ENCODE peak calls at places on chromosomes 3 and 15, in eight cellular contexts. L is fibroblast of villous mesenchyme, W is left lung, Q is body of pancreas, S is transverse colon, V is cardiac muscle cell, I is nephron progenitor cell, F is psoas muscle. Z is an unnamed sample.

GRCh38 chr3:112123548-112123947 is 9.5 kb downstream of the GCSAM start:
- DNase-seq in L (no peak), W (no peak), Q (no peak), S (no peak), V (no peak), I (no peak), F (no peak), Z (no peak)

GRCh38 chr3:150763122-150763840 is at the start of gene SIAH2:
- DNase-seq in L (peak; percentile 96), W (peak; percentile 97), Q (peak; percentile 94), S (peak; percentile 95), V (peak; percentile 95), I (peak; percentile 80), F (peak; percentile 95), Z (peak; percentile 83)

GRCh38 chr15:85886345-85886935 is 91.7 kb upstream of the KLHL25 start:
- DNase-seq in L (no peak), W (no peak), Q (no peak), S (no peak), V (no peak), I (no peak), F (peak; percentile 89), Z (no peak)

GRCh38 chr3:151146731-151147091 is 56.3 kb downstream of the GPR171 start:
- DNase-seq in L (no peak), W (no peak), Q (no peak), S (no peak), V (no peak), I (no peak), F (no peak), Z (no peak)

GRCh38 chr3:72189344-72189743 is 404.4 kb upstream of the PROK2 start:
- DNase-seq in L (no peak), W (no peak), Q (no peak), S (no peak), V (no peak), I (no peak), F (no peak), Z (no peak)

GRCh38 chr15:69475769-69476358 is 23.2 kb downstream of the RPLP1 start:
- DNase-seq in L (peak; percentile 62), W (peak; percentile 91), Q (peak; percentile 88), S (peak; percentile 84), V (peak; percentile 77), I (peak; percentile 86), F (peak; percentile 87), Z (peak; percentile 44)

GRCh38 chr3:197533396-197534347 is 22.1 kb downstream of the BDH1 start:
- DNase-seq in L (no peak), W (no peak), Q (no peak), S (no peak), V (no peak), I (no peak), F (no peak), Z (no peak)

GRCh38 chr3:194296832-194297666 is 54.1 kb downstream of the CPN2 start:
- DNase-seq in L (no peak), W (peak; percentile 83), Q (peak; percentile 78), S (peak; percentile 32), V (no peak), I (peak; percentile 68), F (peak; percentile 61), Z (no peak)

GRCh38 chr15:55649058-55649423 is 60.9 kb upstream of the PYGO1 start:
- DNase-seq in L (peak; percentile 50), W (no peak), Q (no peak), S (no peak), V (no peak), I (no peak), F (no peak), Z (no peak)

GRCh38 chr3:12159227-12159601 is 502 bp upstream of the TIMP4 start:
- DNase-seq in L (no peak), W (no peak), Q (no peak), S (no peak), V (no peak), I (no peak), F (no peak), Z (no peak)

GRCh38 chr15:25944386-25944785 is 81.3 kb upstream of the ATP10A start:
- DNase-seq in L (no peak), W (no peak), Q (no peak), S (no peak), V (no peak), I (no peak), F (no peak), Z (no peak)

GRCh38 chr3:195764961-195765706 is 44.4 kb downstream of the MUC20 start:
- DNase-seq in L (no peak), W (peak; percentile 80), Q (no peak), S (no peak), V (no peak), I (no peak), F (peak; percentile 51), Z (no peak)

DNA sequence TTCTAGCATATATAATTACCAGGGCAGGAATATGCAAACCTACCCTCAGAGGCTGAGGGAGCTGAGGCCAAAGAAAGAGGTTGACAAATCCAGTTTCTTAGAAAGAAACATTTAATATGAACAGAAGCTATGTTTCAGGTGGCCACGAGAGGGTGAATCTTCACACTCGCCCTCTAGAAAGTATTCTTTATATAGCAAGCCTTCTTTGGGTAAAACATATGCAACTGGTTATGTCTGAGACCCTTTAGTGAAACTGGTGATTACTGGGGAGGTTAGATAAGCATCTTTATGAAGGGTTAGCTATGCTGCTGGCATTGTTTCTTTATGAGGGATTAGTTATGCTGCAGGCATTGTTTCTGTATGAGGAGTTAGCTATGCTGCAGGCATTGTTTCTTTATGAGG is 50.7 kb upstream of the GOLGA6L2 start:
- DNase-seq in L (peak; percentile 7), W (no peak), Q (peak; percentile 9), S (no peak), V (peak; percentile 14), I (peak; percentile 8), F (no peak), Z (no peak)
- TF ChIP-seq CTCF in L (peak; percentile 51), W (no peak), Q (peak; percentile 35), S (no peak), V (peak; percentile 35), I (no peak), F (peak; percentile 19), Z (peak; percentile 40)

DNA sequence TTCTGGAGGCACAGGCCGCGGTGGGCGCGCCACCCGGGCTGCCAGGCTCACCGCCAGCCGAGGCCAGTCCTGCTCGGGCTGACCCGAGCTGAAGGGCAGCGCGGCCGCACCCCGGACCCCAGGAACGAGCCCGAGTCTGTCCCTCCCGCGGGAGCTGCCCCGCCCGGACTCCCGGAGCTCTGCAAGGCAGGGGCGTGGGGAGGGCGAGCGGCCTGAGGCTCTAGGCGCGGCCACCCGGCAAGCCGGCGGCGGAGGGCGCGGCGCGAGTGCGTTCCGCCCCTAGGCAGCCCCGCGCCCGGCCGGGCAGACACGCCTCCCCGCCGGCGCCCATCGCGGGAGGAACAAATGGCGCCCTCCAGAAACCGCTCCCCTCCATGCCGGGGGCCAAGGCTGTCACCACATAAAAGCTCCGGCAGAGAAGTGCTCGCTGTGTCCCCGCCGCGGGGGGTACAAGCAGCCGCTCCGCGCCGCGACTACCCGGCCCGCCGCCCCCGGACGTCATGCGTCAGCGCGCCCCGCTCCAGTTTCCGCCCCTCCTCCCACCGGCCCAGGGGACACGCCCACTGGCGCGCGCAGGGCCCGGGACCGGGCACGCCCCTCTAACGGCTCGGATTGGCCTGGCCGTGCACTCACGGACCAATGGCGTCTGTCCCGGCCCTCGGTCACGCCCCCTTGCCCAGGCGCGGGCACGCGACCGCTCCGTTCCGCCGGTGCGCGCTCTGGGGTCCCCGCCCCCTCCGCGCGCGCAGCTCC is 483 bp upstream of the KLF13 start:
- DNase-seq in L (peak; percentile 98), W (peak; percentile 99), Q (peak; percentile 99), S (peak; percentile 99), V (peak; percentile 98), I (peak; percentile 98), F (peak; percentile 100), Z (peak; percentile 99)
- TF ChIP-seq CTCF in L (no peak), W (no peak), Q (no peak), S (no peak), V (no peak), I (no peak), F (no peak), Z (no peak)

DNA sequence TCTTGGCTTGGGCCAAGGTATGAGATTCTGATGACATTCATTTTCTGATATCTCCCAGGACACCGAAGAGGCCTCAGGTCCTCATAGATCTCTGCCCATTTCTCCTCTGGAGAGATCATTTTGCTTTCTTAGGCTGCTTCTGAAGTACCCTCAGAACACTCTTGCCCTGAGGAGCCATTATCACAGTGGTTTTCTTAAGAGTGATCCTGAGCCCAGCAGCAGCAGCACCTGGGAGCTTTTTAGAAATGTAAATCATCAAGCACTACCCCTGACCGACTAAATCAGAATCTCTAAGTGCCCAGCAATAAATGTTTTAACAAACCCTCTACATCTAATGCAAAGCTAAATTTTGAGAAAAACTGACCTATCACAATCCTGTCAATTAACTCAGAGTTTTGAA is 40.6 kb upstream of the SLC9A9 start:
- DNase-seq in L (no peak), W (no peak), Q (no peak), S (no peak), V (no peak), I (no peak), F (no peak), Z (no peak)
- TF ChIP-seq CTCF in L (no peak), W (no peak), Q (no peak), S (no peak), V (no peak), I (no peak), F (no peak), Z (no peak)

DNA sequence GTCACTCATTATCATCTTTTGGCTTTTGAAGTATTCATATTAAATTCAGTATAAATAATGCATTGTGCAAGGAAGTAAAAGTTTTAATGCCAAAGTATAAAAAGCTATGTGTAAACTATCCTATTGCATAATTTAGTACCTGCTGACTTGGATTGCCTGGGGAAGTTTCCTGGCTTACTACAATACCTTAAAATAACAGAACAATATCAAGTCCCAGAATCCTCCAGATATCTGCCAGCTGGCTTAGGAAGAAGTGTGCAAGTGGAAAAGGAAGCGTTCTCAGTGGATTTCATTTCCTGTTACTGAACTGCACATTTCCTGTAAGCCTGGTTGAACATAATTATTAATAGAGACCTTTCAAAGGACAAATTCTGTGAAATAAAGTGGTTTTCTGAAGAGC is 236.7 kb downstream of the ADAMTSL3 start:
- DNase-seq in L (no peak), W (no peak), Q (no peak), S (no peak), V (no peak), I (no peak), F (no peak), Z (no peak)
- TF ChIP-seq CTCF in L (no peak), W (no peak), Q (no peak), S (no peak), V (no peak), I (no peak), F (no peak), Z (no peak)

GRCh38 chr3:50334339-50335075 is 6.1 kb downstream of the RASSF1 start:
- DNase-seq in L (peak; percentile 53), W (no peak), Q (no peak), S (no peak), V (no peak), I (no peak), F (no peak), Z (no peak)

GRCh38 chr3:50333744-50334328 is 5.8 kb upstream of the TUSC2 start:
- DNase-seq in L (peak; percentile 94), W (no peak), Q (no peak), S (no peak), V (no peak), I (no peak), F (peak; percentile 71), Z (no peak)

GRCh38 chr3:50337175-50337861 is 3.3 kb downstream of the RASSF1 start:
- DNase-seq in L (peak; percentile 100), W (peak; percentile 100), Q (peak; percentile 100), S (peak; percentile 100), V (peak; percentile 100), I (peak; percentile 99), F (peak; percentile 100), Z (peak; percentile 95)

GRCh38 chr3:50338989-50339388 is 1.6 kb downstream of the RASSF1 start:
- DNase-seq in L (no peak), W (no peak), Q (no peak), S (no peak), V (no peak), I (no peak), F (no peak), Z (no peak)

GRCh38 chr3:50336452-50337174 is 4.0 kb downstream of the RASSF1 start:
- DNase-seq in L (no peak), W (no peak), Q (no peak), S (no peak), V (no peak), I (no peak), F (no peak), Z (no peak)
- TF ChIP-seq CTCF in L (no peak), W (no peak), Q (no peak), S (no peak), V (no peak), I (no peak), F (no peak), Z (no peak)

Z was measured in mesothelial cell of epicardium.